ENCODE peak calls at places on chromosome 14, in five cellular contexts. R is naive thymus-derived CD8-positive, alpha-beta T cell; X is stimulated activated CD4-positive, alpha-beta T cell treated with anti-CD3 and anti-CD28 coated beads, Interleukin-12 subunit alpha, Interleukin-12 subunit beta, amount 100 ng/mL, for 4 hours; N is activated T-cell treated with anti-CD3 and anti-CD28 coated beads for 48 hours; E is neural progenitor cell. J is an unnamed sample.

GRCh38 chr14:89386214-89386886 is 30.7 kb downstream of the FOXN3 start:
- DNase-seq in E (no peak), X (no peak), R (no peak), N (no peak), J (peak)

GRCh38 chr14:97206948-97207347 is 409.8 kb downstream of the VRK1 start:
- DNase-seq in R (no peak), N (no peak), X (no peak), E (no peak), J (no peak)

GRCh38 chr14:54503476-54503875 is 6.2 kb upstream of the CGRRF1 start:
- DNase-seq in N (no peak), E (no peak), X (no peak), R (no peak), J (no peak)

GRCh38 chr14:92280554-92281262 is 42.3 kb upstream of the SLC24A4 start:
- DNase-seq in R (no peak), N (no peak), X (no peak), E (no peak), J (no peak)

GRCh38 chr14:21047378-21047781 is 5.2 kb downstream of the RNASE7 start:
- DNase-seq in E (no peak), N (no peak), R (no peak), X (no peak), J (no peak)

GRCh38 chr14:32509632-32510187 is 180.6 kb downstream of the AKAP6 start:
- DNase-seq in R (no peak), E (peak), N (no peak), X (no peak), J (no peak)

GRCh38 chr14:97848351-97848980 is 1051.3 kb downstream of the VRK1 start:
- DNase-seq in N (no peak), E (peak), X (no peak), R (no peak), J (no peak)

GRCh38 chr14:100525615-100526014 is 61.6 kb downstream of the BEGAIN start:
- DNase-seq in X (no peak), N (no peak), E (no peak), R (no peak), J (no peak)

GRCh38 chr14:39324097-39324496 is 90.4 kb downstream of the MIA2 start:
- DNase-seq in R (no peak), N (no peak), X (no peak), E (no peak), J (no peak)

GRCh38 chr14:96362071-96362964 is 823 bp downstream of the ATG2B start:
- DNase-seq in E (peak), N (peak), R (peak), X (peak), J (peak)

GRCh38 chr14:72906316-72906715 is 12.4 kb upstream of the DPF3 start:
- DNase-seq in E (no peak), N (no peak), X (no peak), R (no peak), J (no peak)

GRCh38 chr14:61759878-61760277 is 2.3 kb upstream of the SNAPC1 start:
- DNase-seq in R (no peak), X (no peak), N (no peak), E (no peak), J (no peak)

GRCh38 chr14:90781344-90781761 is 34.9 kb downstream of the TTC7B start:
- DNase-seq in N (no peak), X (no peak), E (no peak), R (no peak), J (no peak)

GRCh38 chr14:92719890-92720323 is 28.5 kb downstream of the LGMN start:
- DNase-seq in X (no peak), E (no peak), R (no peak), N (no peak), J (no peak)

GRCh38 chr14:75132374-75133086 is 5.7 kb upstream of the NEK9 start:
- DNase-seq in N (no peak), R (peak), X (peak), E (peak), J (peak)